ENCODE peak calls at places on chromosome 3, in nine cellular contexts. W, E, A, O, M, T, B, N and P are unnamed samples. For H3K4me1, the result is how much of the 10 kb centered on the place peaks cover.

GRCh38 chr3:58899159-58899952 is 150.5 kb downstream of the CFAP20DC start:
- DNase-seq in O (peak), N (no peak), E (no peak), W (peak), A (peak), T (peak), M (peak), B (no peak), P (peak)

GRCh38 chr3:159548675-159549335 is 439.8 kb upstream of the IL12A start:
- DNase-seq in E (no peak), O (no peak), B (no peak), T (no peak), A (no peak), M (no peak), N (no peak), W (no peak), P (no peak)

GRCh38 chr3:191070201-191070600 is 128.8 kb upstream of the OSTN start:
- DNase-seq in T (no peak), M (no peak), O (no peak), E (no peak), W (no peak), A (no peak), N (no peak), B (peak), P (no peak)

GRCh38 chr3:111850481-111850880 is 8.6 kb upstream of the PHLDB2 start:
- DNase-seq in N (no peak), T (no peak), M (no peak), B (no peak), O (no peak), E (no peak), A (no peak), W (no peak), P (no peak)

GRCh38 chr3:147298511-147298982 is 107.8 kb downstream of the ZIC4 start:
- DNase-seq in M (no peak), E (no peak), N (no peak), O (no peak), T (peak), W (no peak), B (no peak), A (no peak), P (no peak)

GRCh38 chr3:132595036-132595435 is 2.0 kb upstream of the ACKR4 start:
- DNase-seq in T (peak), W (no peak), N (no peak), B (no peak), M (no peak), A (no peak), E (no peak), O (no peak), P (no peak)

GRCh38 chr3:128011140-128011539 is 41.1 kb upstream of the SEC61A1 start:
- DNase-seq in M (no peak), A (no peak), E (peak), T (peak), N (no peak), O (peak), W (no peak), B (no peak), P (peak)

GRCh38 chr3:36733162-36733696 is 31.1 kb downstream of the DCLK3 start:
- DNase-seq in O (no peak), E (no peak), A (no peak), W (no peak), T (peak), N (no peak), M (no peak), B (no peak), P (no peak)

GRCh38 chr3:81776643-81777042 is 15.2 kb upstream of the GBE1 start:
- DNase-seq in A (no peak), M (no peak), E (no peak), T (no peak), B (no peak), O (no peak), W (no peak), N (no peak), P (no peak)

GRCh38 chr3:197362086-197362485 is 63.7 kb upstream of the DLG1 start:
- DNase-seq in O (no peak), T (no peak), E (no peak), B (no peak), N (no peak), M (no peak), W (no peak), A (no peak), P (no peak)

GRCh38 chr3:64223809-64224570 is 1.3 kb downstream of the PRICKLE2 start:
- DNase-seq in N (no peak), A (no peak), M (no peak), T (no peak), B (no peak), E (no peak), O (no peak), W (no peak), P (no peak)

GRCh38 chr3:126718506-126719445 is 14.7 kb downstream of the CHCHD6 start:
- DNase-seq in E (no peak), N (no peak), A (no peak), T (no peak), M (no peak), O (no peak), W (no peak), B (no peak), P (no peak)

GRCh38 chr3:153050978-153051377 is 111.0 kb upstream of the RAP2B start:
- DNase-seq in E (no peak), B (no peak), M (no peak), T (no peak), A (no peak), W (no peak), N (no peak), O (no peak), P (no peak)

GRCh38 chr3:78798266-78798832 is 969.4 kb downstream of the ROBO1 start:
- DNase-seq in W (no peak), A (no peak), B (no peak), E (no peak), T (no peak), O (no peak), N (no peak), M (no peak), P (no peak)

GRCh38 chr3:13769422-13769821 is 110.4 kb downstream of the WNT7A start:
- DNase-seq in E (peak), W (no peak), O (no peak), N (no peak), A (peak), M (no peak), T (no peak), B (no peak), P (no peak)

GRCh38 chr3:44076221-44076829 is 165.4 kb upstream of the TOPAZ1 start:
- DNase-seq in T (peak), N (no peak), M (no peak), O (no peak), W (no peak), A (no peak), B (no peak), E (no peak), P (no peak)

GRCh38 chr3:195154793-195155535 is 116.0 kb downstream of the XXYLT1 start:
- DNase-seq in E (peak), B (peak), M (peak), T (peak), O (peak), W (peak), A (peak), N (peak), P (peak)

GRCh38 chr3:195155842-195156241 is 115.1 kb downstream of the XXYLT1 start:
- DNase-seq in W (no peak), N (no peak), B (no peak), O (no peak), A (no peak), E (no peak), M (no peak), T (no peak), P (no peak)

GRCh38 chr3:195153121-195153520 is 117.8 kb downstream of the XXYLT1 start:
- DNase-seq in E (no peak), A (no peak), T (peak), N (no peak), W (no peak), O (no peak), M (no peak), B (no peak), P (no peak)

GRCh38 chr3:195153653-195154052 is 117.3 kb downstream of the XXYLT1 start:
- DNase-seq in O (no peak), M (no peak), W (no peak), N (no peak), E (no peak), A (no peak), B (no peak), T (no peak), P (no peak)

DNA sequence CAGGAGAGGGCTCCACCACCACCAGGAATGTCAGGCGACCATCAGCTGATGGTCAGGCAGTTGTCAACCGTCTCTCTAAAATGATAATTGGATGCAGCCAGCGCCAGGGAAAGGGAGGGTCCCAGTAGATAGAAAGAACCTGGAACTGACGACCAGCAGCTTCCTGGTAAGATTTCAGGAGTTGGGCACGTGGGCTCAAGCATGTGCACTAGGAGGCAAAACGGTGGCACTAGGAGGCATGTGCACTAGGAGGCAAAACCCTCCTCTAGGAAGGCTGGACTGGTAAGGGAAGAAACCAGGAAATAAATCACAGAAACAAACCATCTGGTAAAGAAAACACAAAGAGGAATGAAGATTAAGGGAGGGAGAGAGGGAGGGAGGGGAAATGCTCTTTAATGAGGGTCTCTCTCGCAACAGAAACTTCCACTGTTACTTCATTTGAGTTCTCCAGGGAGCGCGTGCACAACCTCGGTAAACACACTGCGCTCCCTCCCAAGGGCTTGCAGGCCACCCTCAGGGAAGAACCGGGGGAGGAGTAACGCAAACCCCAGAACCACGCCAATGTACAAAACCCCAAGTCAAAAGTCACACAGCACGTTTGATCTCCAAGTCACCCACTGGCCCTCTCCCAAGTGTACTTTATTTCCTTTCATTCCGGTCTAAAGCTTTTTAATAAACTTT is 116.7 kb downstream of the XXYLT1 start:
- DNase-seq in W (no peak), O (no peak), B (no peak), M (no peak), T (no peak), N (no peak), A (no peak), E (no peak), P (no peak)
- H3K4me1 ChIP-seq in W (under half), O (under half), B (under half), M (half or more), T (under half), N (under half), A (half or more), E (half or more), P (under half)

DNA sequence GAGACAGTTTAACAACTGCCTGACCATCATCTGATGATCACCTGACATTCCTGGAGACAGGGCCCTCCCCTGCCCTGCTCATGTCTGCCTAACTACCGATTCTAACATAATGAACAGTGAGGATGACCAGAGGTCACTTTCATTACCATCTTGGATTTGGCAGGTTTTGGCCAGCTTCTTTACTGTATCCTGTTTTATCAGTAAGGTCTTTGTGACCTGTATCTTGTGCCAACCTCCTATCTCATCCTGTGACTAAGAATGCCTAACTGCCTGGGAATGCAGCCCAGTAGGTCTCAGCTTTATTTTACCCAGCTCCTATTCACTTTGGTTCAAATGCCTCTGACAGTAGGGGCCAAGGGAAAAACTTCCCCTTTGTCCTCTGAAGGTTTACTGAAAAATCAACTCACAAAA is 40.2 kb downstream of the METTL6 start:
- DNase-seq in O (no peak), N (no peak), A (no peak), B (no peak), M (no peak), T (no peak), E (no peak), W (no peak), P (no peak)
- H3K27ac ChIP-seq in O (no peak), N (no peak), A (peak), B (no peak), M (peak), T (no peak), E (no peak), W (no peak), P (peak)

DNA sequence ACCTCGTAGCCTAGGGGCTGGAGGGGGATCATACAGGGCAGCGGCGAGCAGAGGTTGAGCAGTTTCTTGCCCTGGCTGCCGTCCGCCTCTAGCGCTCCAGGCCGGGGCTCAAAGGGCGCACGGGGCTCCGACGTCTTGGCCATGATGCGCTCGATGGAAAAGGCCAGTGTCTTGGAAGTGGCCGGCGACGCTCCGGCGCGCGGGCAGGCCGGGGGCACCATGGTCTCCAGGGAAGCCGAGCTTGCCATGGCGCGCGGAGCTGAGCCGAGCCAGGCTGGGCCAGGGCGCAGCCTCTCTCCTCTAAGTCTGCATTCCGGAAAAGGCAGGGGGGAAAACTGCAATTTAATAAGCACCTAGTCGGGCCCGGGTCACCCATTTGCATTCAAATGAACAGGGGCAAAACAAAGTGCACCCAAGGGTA is 719 bp downstream of the FEZF2 start:
- DNase-seq in A (no peak), N (no peak), W (no peak), O (no peak), M (no peak), B (no peak), T (peak), E (no peak), P (no peak)
- H3K4me3 ChIP-seq in A (no peak), N (peak), W (peak), O (no peak), M (peak), B (no peak), T (no peak), E (no peak), P (no peak)

DNA sequence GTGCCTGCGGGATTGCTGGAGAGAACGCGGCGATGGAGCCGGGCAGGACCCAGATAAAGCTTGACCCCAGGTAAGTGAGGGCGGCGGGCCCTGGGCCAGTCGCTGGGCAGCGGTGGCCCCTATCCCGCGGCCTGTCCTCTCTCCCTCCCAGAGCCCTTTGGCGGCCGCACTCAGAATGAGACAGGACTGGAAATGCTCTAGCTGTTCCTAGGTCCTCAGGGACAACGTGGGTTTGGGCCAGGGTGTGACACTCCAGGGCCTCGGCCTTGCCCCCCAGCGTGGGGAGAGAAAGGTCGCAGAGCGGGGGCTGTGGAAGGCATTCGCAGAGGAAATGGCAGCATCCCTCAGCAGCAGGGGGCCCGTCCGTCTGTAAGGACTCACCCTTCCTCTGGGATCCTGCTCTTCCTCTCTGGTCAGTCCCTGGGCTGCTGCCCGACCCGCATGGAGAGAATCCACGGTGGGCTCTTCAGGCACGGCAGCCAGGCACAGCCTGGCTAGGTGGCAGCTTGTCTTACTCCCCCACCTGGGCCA is 412 bp downstream of the SLC51A start:
- DNase-seq in E (no peak), O (no peak), N (no peak), T (no peak), B (no peak), M (no peak), W (no peak), A (no peak), P (no peak)
- H3K4me1 ChIP-seq in E (under half), O (under half), N (under half), T (under half), B (under half), M (under half), W (under half), A (under half), P (under half)

DNA sequence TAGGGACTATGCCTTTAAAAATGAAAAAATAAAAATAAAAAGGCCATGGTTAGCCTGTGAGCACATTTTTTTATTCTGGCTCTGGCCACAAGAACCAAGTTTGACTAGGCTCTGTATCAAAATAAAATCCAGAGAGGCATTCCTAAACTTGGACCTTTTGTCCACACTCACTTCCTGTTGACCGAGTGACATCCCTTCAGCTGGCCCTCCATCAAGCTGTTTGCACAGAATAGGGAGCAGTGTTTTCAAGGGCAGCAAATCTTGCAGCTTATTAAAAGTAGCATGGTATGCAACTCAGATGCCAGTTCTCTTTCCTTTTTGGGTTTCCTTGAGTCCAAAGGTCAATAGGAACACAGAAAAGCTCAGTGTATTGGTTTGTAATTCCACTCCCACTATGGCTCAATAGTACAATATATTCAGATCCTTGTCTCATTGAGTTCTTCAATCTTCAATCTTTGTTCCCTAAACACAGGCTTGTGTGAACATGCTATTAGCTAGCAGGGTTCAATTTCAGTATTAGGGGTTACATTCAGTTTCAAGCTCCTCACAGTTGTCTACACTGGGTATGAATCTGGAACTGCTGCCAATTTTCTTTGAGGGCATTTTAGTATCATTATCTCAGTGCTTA is 244.5 kb downstream of the RBMS3 start:
- DNase-seq in N (peak), W (peak), T (no peak), E (peak), A (no peak), B (no peak), O (peak), M (peak), P (peak)
- H3K27ac ChIP-seq in N (peak), W (peak), T (no peak), E (no peak), A (peak), B (no peak), O (no peak), M (peak), P (no peak)